ENCODE peak calls at places on chromosomes 5 and 9, in five cellular contexts. M is Kasumi-1; C is stimulated activated CD4-positive, alpha-beta T cell treated with anti-CD3 and anti-CD28 coated beads, Interleukin-2, amount 100 ng/mL, for 48 hours; R is iPS DF 19.7; D is AG09309. S is an unnamed sample.

GRCh38 chr9:78695521-78695920 is 398.6 kb downstream of the PSAT1 start:
- DNase-seq in M (peak), C (no peak), R (no peak), D (no peak), S (no peak)

GRCh38 chr5:151952233-151952632 is 27.6 kb upstream of the GLRA1 start:
- DNase-seq in M (no peak), C (no peak), R (no peak), D (no peak), S (no peak)

GRCh38 chr9:120904061-120904998 is 22.3 kb downstream of the TRAF1 start:
- DNase-seq in M (no peak), C (no peak), R (no peak), D (no peak), S (no peak)

GRCh38 chr9:133788819-133789733 is 50.9 kb upstream of the SARDH start:
- DNase-seq in M (peak), C (no peak), R (no peak), D (no peak), S (no peak)

GRCh38 chr5:125503958-125504357 is 757.5 kb upstream of the ZNF608 start:
- DNase-seq in M (no peak), C (no peak), R (no peak), D (no peak), S (no peak)

GRCh38 chr9:22053178-22053577 is 44.1 kb upstream of the CDKN2B start:
- DNase-seq in M (no peak), C (no peak), R (no peak), D (no peak), S (no peak)

GRCh38 chr5:7376889-7377288 is 19.0 kb upstream of the ADCY2 start:
- DNase-seq in M (peak), C (no peak), R (no peak), D (no peak), S (no peak)

GRCh38 chr9:36946653-36947052 is 87.4 kb downstream of the PAX5 start:
- DNase-seq in M (no peak), C (no peak), R (no peak), D (peak), S (peak)

GRCh38 chr9:13575558-13575957 is 296.1 kb upstream of the MPDZ start:
- DNase-seq in M (no peak), C (no peak), R (no peak), D (no peak), S (no peak)

GRCh38 chr9:6152824-6153223 is 62.8 kb upstream of the IL33 start:
- DNase-seq in M (no peak), C (no peak), R (no peak), D (no peak), S (no peak)

GRCh38 chr9:133993635-133994253 is 1.6 kb upstream of the VAV2 start:
- DNase-seq in M (no peak), C (no peak), R (no peak), D (no peak), S (no peak)

GRCh38 chr5:179907570-179908324 is at the start of gene TBC1D9B:
- DNase-seq in M (peak), C (peak), R (no peak), D (peak), S (peak)

GRCh38 chr5:164137095-164137494 is 631.7 kb downstream of the MAT2B start:
- DNase-seq in M (no peak), C (no peak), R (no peak), D (no peak), S (no peak)

GRCh38 chr9:20684865-20685696 is 1.0 kb downstream of the FOCAD start:
- DNase-seq in M (no peak), C (no peak), R (no peak), D (peak), S (peak)

GRCh38 chr5:52560366-52560765 is 227.3 kb upstream of the ITGA1 start:
- DNase-seq in M (peak), C (no peak), R (no peak), D (no peak), S (peak)

GRCh38 chr5:150119421-150120061 is 33.2 kb upstream of the CSF1R start:
- DNase-seq in M (no peak), C (no peak), R (no peak), D (no peak), S (no peak)

GRCh38 chr5:102324714-102325113 is 28.6 kb upstream of the SLCO4C1 start:
- DNase-seq in M (no peak), C (no peak), R (no peak), D (no peak), S (no peak)

GRCh38 chr5:150525781-150526180 is 17.9 kb downstream of the NDST1 start:
- DNase-seq in M (no peak), C (no peak), R (no peak), D (no peak), S (no peak)

GRCh38 chr5:3996871-3997410 is 401.3 kb downstream of the IRX1 start:
- DNase-seq in M (no peak), C (no peak), R (no peak), D (no peak), S (no peak)

GRCh38 chr5:149857499-149857898 is 87.1 kb downstream of the PDE6A start:
- DNase-seq in M (peak), C (no peak), R (no peak), D (no peak), S (no peak)

GRCh38 chr9:134487066-134487710 is 154.4 kb upstream of the COL5A1 start:
- DNase-seq in M (no peak), C (no peak), R (no peak), D (no peak), S (no peak)

GRCh38 chr5:151196556-151197290 is 27.2 kb downstream of the CCDC69 start:
- DNase-seq in M (no peak), C (no peak), R (no peak), D (no peak), S (no peak)

GRCh38 chr5:40627708-40628107 is 52.0 kb upstream of the PTGER4 start:
- DNase-seq in M (no peak), C (no peak), R (no peak), D (peak), S (no peak)

GRCh38 chr9:109383947-109384346 is 63.1 kb upstream of the EPB41L4B start:
- DNase-seq in M (no peak), C (no peak), R (no peak), D (no peak), S (no peak)

GRCh38 chr9:128104171-128104618 is 23.3 kb downstream of the PTGES2 start:
- DNase-seq in M (peak), C (no peak), R (no peak), D (no peak), S (no peak)

GRCh38 chr5:176373100-176373818 is 8.0 kb downstream of the ARL10 start:
- DNase-seq in M (peak), C (no peak), R (no peak), D (no peak), S (no peak)

GRCh38 chr5:151132959-151133358 is 24.6 kb downstream of the ANXA6 start:
- DNase-seq in M (peak), C (no peak), R (no peak), D (no peak), S (no peak)

GRCh38 chr5:149581931-149582768 is 852 bp downstream of the ARHGEF37 start:
- DNase-seq in M (no peak), C (no peak), R (no peak), D (no peak), S (no peak)

GRCh38 chr5:79878721-79879336 is 112.2 kb downstream of the MTX3 start:
- DNase-seq in M (peak), C (peak), R (peak), D (no peak), S (no peak)

GRCh38 chr9:113570749-113571711 is 107.5 kb downstream of the RGS3 start:
- DNase-seq in M (no peak), C (no peak), R (no peak), D (no peak), S (no peak)

GRCh38 chr5:77852514-77853352 is 76.6 kb upstream of the TBCA start:
- DNase-seq in M (peak), C (no peak), R (no peak), D (no peak), S (peak)

S was measured in stromal cell of bone marrow.